ENCODE peak calls at places on chromosomes 16 and 17, in four cellular contexts. I, W, A and N are unnamed samples.

GRCh38 chr17:64406321-64407200 is 15.9 kb upstream of the PECAM1 start:
- DNase-seq in A (no peak), I (peak; percentile 31), W (peak; percentile 70), N (no peak)

GRCh38 chr17:81889602-81890001 is 1.8 kb downstream of the ALYREF start:
- DNase-seq in I (no peak), A (no peak), W (no peak), N (no peak)

GRCh38 chr17:4152471-4152870 is 9.5 kb downstream of the CYB5D2 start:
- DNase-seq in A (no peak), I (no peak), W (no peak), N (no peak)

GRCh38 chr16:71564377-71564967 is 12.4 kb downstream of the TAT start:
- DNase-seq in A (no peak), W (no peak), I (no peak), N (no peak)

GRCh38 chr17:31919802-31920525 is 16.8 kb upstream of the SUZ12 start:
- DNase-seq in I (no peak), W (no peak), A (no peak), N (no peak)

GRCh38 chr16:68564367-68564985 is 25.4 kb downstream of the ZFP90 start:
- DNase-seq in I (no peak), A (no peak), W (no peak), N (no peak)

GRCh38 chr16:85286066-85286712 is 173.9 kb upstream of the CIBAR2 start:
- DNase-seq in W (no peak), A (no peak), I (no peak), N (no peak)

GRCh38 chr16:3475604-3476375 is 19.5 kb downstream of the C16orf90 start:
- DNase-seq in A (no peak), W (no peak), I (no peak), N (no peak)

GRCh38 chr17:18950944-18951905 is 740 bp upstream of the SLC5A10 start:
- DNase-seq in W (no peak), I (no peak), A (no peak), N (no peak)

GRCh38 chr16:89422905-89423630 is 67.3 kb downstream of the ANKRD11 start:
- DNase-seq in W (no peak), A (peak; percentile 72), I (no peak), N (no peak)

GRCh38 chr16:22117666-22118065 is 25.3 kb downstream of the VWA3A start:
- DNase-seq in I (no peak), A (no peak), W (no peak), N (no peak)

GRCh38 chr17:50203086-50203485 is 1.7 kb upstream of the COL1A1 start:
- DNase-seq in W (no peak), A (no peak), I (no peak), N (no peak)

GRCh38 chr17:32907583-32907982 is 20.4 kb upstream of the TMEM98 start:
- DNase-seq in A (no peak), W (no peak), I (no peak), N (no peak)

GRCh38 chr16:16029431-16030011 is 80.1 kb downstream of the ABCC1 start:
- DNase-seq in I (no peak), A (no peak), W (no peak), N (no peak)

GRCh38 chr17:15883617-15884111 is 61.3 kb upstream of the ADORA2B start:
- DNase-seq in I (no peak), W (no peak), A (no peak), N (peak; percentile 2)

GRCh38 chr17:81371910-81372760 is 23.1 kb upstream of the BAHCC1 start:
- DNase-seq in I (peak; percentile 60), A (no peak), W (peak; percentile 59), N (peak; percentile 35)

GRCh38 chr17:51461578-51462004 is 201.2 kb downstream of the UTP18 start:
- DNase-seq in I (peak; percentile 79), A (no peak), W (peak; percentile 70), N (peak; percentile 78)

GRCh38 chr16:48831081-48831722 is 221.2 kb upstream of the N4BP1 start:
- DNase-seq in I (peak; percentile 61), W (peak; percentile 16), A (no peak), N (peak; percentile 4)

GRCh38 chr17:72394531-72394930 is 273.7 kb downstream of the SOX9 start:
- DNase-seq in A (no peak), I (no peak), W (no peak), N (no peak)

GRCh38 chr16:22183901-22184614 is 21.8 kb downstream of the SDR42E2 start:
- DNase-seq in W (peak; percentile 69), I (peak; percentile 70), A (no peak), N (no peak)

GRCh38 chr17:6556121-6557039 is at the start of gene PITPNM3:
- DNase-seq in A (no peak), W (peak; percentile 30), I (peak; percentile 42), N (no peak)

GRCh38 chr17:1031711-1032110 is 34.8 kb downstream of the TIMM22 start:
- DNase-seq in I (peak; percentile 71), A (no peak), W (no peak), N (no peak)

GRCh38 chr16:81035975-81036750 is 521 bp downstream of the ATMIN start:
- DNase-seq in A (no peak), W (peak; percentile 63), I (peak; percentile 54), N (no peak)

GRCh38 chr17:67779098-67779672 is 46.1 kb upstream of the BPTF start:
- DNase-seq in W (peak; percentile 75), A (no peak), I (peak; percentile 73), N (peak; percentile 48)

DNA sequence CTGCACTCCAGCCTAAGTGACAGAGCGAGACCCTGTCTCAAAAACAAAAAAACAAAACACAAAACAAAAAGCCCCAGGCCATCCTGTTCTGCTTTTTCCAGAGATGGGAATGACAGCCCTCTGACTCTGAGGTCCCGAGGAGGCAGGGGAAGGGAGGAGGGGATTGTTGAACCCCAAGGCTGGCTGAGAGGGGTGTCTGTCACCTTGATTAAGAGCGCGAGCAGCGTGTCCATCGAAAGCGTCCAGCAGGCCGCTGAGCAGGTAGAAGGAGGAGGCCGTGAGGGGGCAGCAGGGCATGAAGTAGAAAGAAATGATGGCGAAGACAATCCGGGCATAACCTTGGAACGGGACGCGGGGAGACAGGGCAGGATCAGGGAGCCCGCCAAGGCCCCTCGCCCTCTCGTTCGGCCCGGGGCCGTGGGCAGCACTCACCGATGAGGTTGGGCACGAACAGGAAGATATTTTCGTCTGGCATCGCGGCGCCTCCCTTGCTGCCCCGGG is 593 bp downstream of the CDIPT start:
- DNase-seq in I (no peak), A (no peak), W (no peak), N (no peak)
- TF ChIP-seq ATF3 in I (no peak), A (no peak), W (no peak), N (no peak)

DNA sequence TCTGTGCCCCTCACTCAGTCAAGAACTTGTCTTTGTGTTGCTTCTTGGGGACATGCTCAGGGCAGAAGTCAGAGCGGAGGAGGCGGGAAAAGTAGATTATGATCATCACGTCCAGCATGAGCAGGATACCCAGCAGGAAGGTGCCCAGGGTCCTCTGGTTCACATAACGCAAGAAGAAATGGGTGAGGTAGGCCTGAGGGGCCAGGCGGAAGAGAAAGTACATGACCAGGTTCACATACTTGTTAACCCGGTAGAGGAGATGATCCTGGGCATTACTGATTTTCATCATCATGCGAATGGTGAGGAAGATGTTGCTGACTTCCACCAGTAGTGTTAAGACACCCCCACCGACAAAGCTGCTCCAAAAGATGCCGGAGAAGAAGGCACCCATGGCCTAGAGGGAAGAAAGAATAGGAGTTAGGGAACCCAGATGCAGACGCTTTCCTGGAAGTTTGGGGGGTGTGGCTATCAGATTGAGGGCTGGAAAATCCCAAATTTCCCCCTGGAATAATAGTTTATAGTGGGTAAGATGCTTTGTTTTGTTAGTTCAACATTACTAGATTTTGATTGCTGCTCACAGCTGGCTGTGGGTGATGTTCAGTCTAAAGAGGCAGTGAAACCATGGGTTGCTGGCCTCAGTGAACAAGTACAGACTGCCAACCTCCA is 1.4 kb downstream of the TLCD1 start:
- DNase-seq in I (no peak), A (no peak), W (no peak), N (no peak)
- TF ChIP-seq ATF3 in I (no peak), A (no peak), W (no peak), N (no peak)

DNA sequence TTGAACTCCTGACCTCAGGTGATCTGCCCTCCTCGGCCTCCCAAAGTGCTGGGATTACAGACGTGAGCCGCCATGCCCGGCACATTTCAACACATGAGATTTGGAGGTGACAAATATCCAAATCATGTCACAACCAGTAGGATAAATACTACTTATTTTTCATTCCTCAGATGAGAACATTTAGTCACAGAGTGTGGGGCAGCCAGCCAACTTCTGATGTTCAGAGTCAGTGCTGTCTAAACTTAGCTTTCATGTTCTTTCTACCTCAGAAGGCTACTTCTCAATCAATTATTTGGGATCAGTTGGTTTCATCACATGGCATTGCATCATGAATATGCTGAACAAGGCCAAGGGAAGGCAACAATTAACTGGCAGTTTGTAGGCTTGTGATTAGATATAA is 134.5 kb downstream of the CDH13 start:
- DNase-seq in I (no peak), W (no peak), A (no peak), N (no peak)
- TF ChIP-seq ATF3 in I (no peak), W (no peak), A (no peak), N (no peak)

DNA sequence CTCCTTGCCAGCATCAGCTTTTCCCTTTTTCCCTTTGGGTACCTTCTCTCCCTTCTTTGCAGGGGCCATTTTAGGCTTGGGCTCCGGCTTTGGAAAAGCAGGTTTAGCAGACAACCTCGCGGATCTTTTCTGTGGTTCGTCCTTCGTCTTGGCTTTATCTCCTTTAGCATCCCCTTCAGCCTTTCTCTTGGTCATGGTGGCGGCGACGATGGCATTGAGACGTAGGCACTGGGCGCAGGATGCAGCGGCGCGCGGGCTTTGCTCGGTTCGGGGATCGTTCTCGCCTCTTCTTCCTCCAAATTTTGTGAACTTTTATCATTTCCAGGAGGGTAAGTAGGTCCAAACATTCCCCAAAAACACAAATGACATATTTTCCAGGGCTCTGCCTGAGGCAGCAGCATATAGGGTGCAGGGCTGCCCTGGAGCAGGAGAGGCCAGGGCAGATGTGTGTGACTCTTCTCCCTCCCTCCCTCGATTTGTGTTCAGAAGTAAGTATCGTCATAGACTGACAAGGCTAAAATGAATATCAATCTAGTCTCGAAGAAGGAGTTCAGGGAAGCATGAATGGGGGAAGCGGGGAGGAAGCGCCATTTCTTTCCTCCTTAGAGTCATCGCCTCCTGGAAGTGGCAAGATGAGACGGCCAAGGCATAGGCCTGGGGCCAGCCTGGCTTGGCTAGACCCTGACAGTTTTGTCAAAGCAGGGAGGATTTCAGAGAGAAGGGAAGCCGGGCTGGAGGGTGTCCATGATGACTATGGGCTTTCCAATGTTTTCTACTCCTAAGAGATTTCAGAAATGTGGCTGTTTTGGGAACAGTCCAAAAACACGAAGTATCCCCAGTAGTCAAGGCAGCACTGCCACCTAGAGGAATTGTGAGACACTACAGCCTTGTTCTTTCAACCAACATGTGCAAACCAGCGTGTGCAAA is 13.2 kb downstream of the CHCT1 start:
- DNase-seq in A (peak; percentile 31), W (peak; percentile 65), I (peak; percentile 63), N (peak; percentile 79)
- TF ChIP-seq ATF3 in A (no peak), W (no peak), I (no peak), N (no peak)

GRCh38 chr17:76134911-76135809 is 5.9 kb downstream of the FOXJ1 start:
- DNase-seq in A (no peak), W (no peak), I (peak; percentile 69), N (no peak)
- TF ChIP-seq ATF3 in A (no peak), W (no peak), I (no peak), N (no peak)